ENCODE peak calls at places on chromosomes 11 and 22, in ten cellular contexts. One of them, this sample, is unnamed.

GRCh38 chr22:36356708-36357694 is 30.8 kb downstream of the MYH9 start:
- DNase-seq in pons: no peak
- DNase-seq in H4: no peak
- DNase-seq in MM.1S: no peak
- DNase-seq in central memory CD8-positive, alpha-beta T cell: peak
- DNase-seq in NCI-H460: no peak
- DNase-seq in choroid plexus epithelial cell: peak
- DNase-seq in activated CD4-positive, alpha-beta T cell treated with anti-CD3 and anti-CD28 coated beads, Interleukin-2, amount 50 U/mL, for 24 hours: peak
- DNase-seq in germinal center: no peak
- DNase-seq in GM12864: no peak
- DNase-seq in this sample: no peak

GRCh38 chr11:94134651-94135512 is 6.2 kb downstream of the PANX1 start:
- DNase-seq in GM12864: no peak
- DNase-seq in NCI-H460: no peak
- DNase-seq in activated CD4-positive, alpha-beta T cell treated with anti-CD3 and anti-CD28 coated beads, Interleukin-2, amount 50 U/mL, for 24 hours: peak
- DNase-seq in choroid plexus epithelial cell: peak
- DNase-seq in central memory CD8-positive, alpha-beta T cell: no peak
- DNase-seq in pons: peak
- DNase-seq in germinal center: no peak
- DNase-seq in H4: peak
- DNase-seq in MM.1S: no peak
- DNase-seq in this sample: no peak

GRCh38 chr11:230431-230830 is 5.7 kb downstream of the SIRT3 start:
- DNase-seq in GM12864: no peak
- DNase-seq in activated CD4-positive, alpha-beta T cell treated with anti-CD3 and anti-CD28 coated beads, Interleukin-2, amount 50 U/mL, for 24 hours: no peak
- DNase-seq in MM.1S: no peak
- DNase-seq in germinal center: no peak
- DNase-seq in central memory CD8-positive, alpha-beta T cell: no peak
- DNase-seq in pons: no peak
- DNase-seq in H4: no peak
- DNase-seq in NCI-H460: no peak
- DNase-seq in choroid plexus epithelial cell: no peak
- DNase-seq in this sample: no peak

GRCh38 chr22:32992821-32993220 is 65.4 kb downstream of the SYN3 start:
- DNase-seq in GM12864: no peak
- DNase-seq in pons: no peak
- DNase-seq in germinal center: no peak
- DNase-seq in activated CD4-positive, alpha-beta T cell treated with anti-CD3 and anti-CD28 coated beads, Interleukin-2, amount 50 U/mL, for 24 hours: no peak
- DNase-seq in choroid plexus epithelial cell: no peak
- DNase-seq in H4: no peak
- DNase-seq in MM.1S: no peak
- DNase-seq in central memory CD8-positive, alpha-beta T cell: no peak
- DNase-seq in NCI-H460: no peak
- DNase-seq in this sample: no peak

GRCh38 chr22:44678245-44678979 is 23.6 kb upstream of the PRR5 start:
- DNase-seq in central memory CD8-positive, alpha-beta T cell: no peak
- DNase-seq in MM.1S: no peak
- DNase-seq in H4: no peak
- DNase-seq in activated CD4-positive, alpha-beta T cell treated with anti-CD3 and anti-CD28 coated beads, Interleukin-2, amount 50 U/mL, for 24 hours: no peak
- DNase-seq in GM12864: no peak
- DNase-seq in pons: no peak
- DNase-seq in choroid plexus epithelial cell: no peak
- DNase-seq in NCI-H460: no peak
- DNase-seq in germinal center: no peak
- DNase-seq in this sample: no peak

GRCh38 chr11:110903830-110904229 is 191.6 kb upstream of the ARHGAP20 start:
- DNase-seq in activated CD4-positive, alpha-beta T cell treated with anti-CD3 and anti-CD28 coated beads, Interleukin-2, amount 50 U/mL, for 24 hours: no peak
- DNase-seq in GM12864: no peak
- DNase-seq in central memory CD8-positive, alpha-beta T cell: no peak
- DNase-seq in NCI-H460: no peak
- DNase-seq in H4: no peak
- DNase-seq in pons: no peak
- DNase-seq in choroid plexus epithelial cell: peak
- DNase-seq in MM.1S: no peak
- DNase-seq in germinal center: no peak
- DNase-seq in this sample: no peak

GRCh38 chr11:94513091-94513490 is 830 bp downstream of the C11orf97 start:
- DNase-seq in NCI-H460: no peak
- DNase-seq in MM.1S: no peak
- DNase-seq in central memory CD8-positive, alpha-beta T cell: no peak
- DNase-seq in choroid plexus epithelial cell: no peak
- DNase-seq in germinal center: no peak
- DNase-seq in GM12864: no peak
- DNase-seq in H4: no peak
- DNase-seq in pons: no peak
- DNase-seq in activated CD4-positive, alpha-beta T cell treated with anti-CD3 and anti-CD28 coated beads, Interleukin-2, amount 50 U/mL, for 24 hours: no peak
- DNase-seq in this sample: no peak

GRCh38 chr11:2519879-2520735 is 75.3 kb downstream of the KCNQ1 start:
- DNase-seq in MM.1S: no peak
- DNase-seq in choroid plexus epithelial cell: no peak
- DNase-seq in germinal center: no peak
- DNase-seq in H4: no peak
- DNase-seq in NCI-H460: no peak
- DNase-seq in activated CD4-positive, alpha-beta T cell treated with anti-CD3 and anti-CD28 coated beads, Interleukin-2, amount 50 U/mL, for 24 hours: no peak
- DNase-seq in pons: no peak
- DNase-seq in central memory CD8-positive, alpha-beta T cell: no peak
- DNase-seq in GM12864: no peak
- DNase-seq in this sample: no peak

GRCh38 chr22:46043816-46044717 is 67.1 kb upstream of the WNT7B start:
- DNase-seq in GM12864: no peak
- DNase-seq in MM.1S: no peak
- DNase-seq in choroid plexus epithelial cell: peak
- DNase-seq in activated CD4-positive, alpha-beta T cell treated with anti-CD3 and anti-CD28 coated beads, Interleukin-2, amount 50 U/mL, for 24 hours: no peak
- DNase-seq in NCI-H460: no peak
- DNase-seq in H4: no peak
- DNase-seq in germinal center: no peak
- DNase-seq in pons: peak
- DNase-seq in central memory CD8-positive, alpha-beta T cell: no peak
- DNase-seq in this sample: peak

GRCh38 chr22:36796629-36797175 is 20.1 kb downstream of the PVALB start:
- DNase-seq in GM12864: no peak
- DNase-seq in NCI-H460: no peak
- DNase-seq in pons: no peak
- DNase-seq in H4: no peak
- DNase-seq in MM.1S: no peak
- DNase-seq in activated CD4-positive, alpha-beta T cell treated with anti-CD3 and anti-CD28 coated beads, Interleukin-2, amount 50 U/mL, for 24 hours: no peak
- DNase-seq in germinal center: no peak
- DNase-seq in central memory CD8-positive, alpha-beta T cell: no peak
- DNase-seq in choroid plexus epithelial cell: no peak
- DNase-seq in this sample: no peak

GRCh38 chr22:38135133-38135706 is 24.7 kb upstream of the BAIAP2L2 start:
- DNase-seq in pons: no peak
- DNase-seq in MM.1S: no peak
- DNase-seq in H4: peak
- DNase-seq in central memory CD8-positive, alpha-beta T cell: no peak
- DNase-seq in germinal center: no peak
- DNase-seq in GM12864: no peak
- DNase-seq in NCI-H460: peak
- DNase-seq in choroid plexus epithelial cell: peak
- DNase-seq in activated CD4-positive, alpha-beta T cell treated with anti-CD3 and anti-CD28 coated beads, Interleukin-2, amount 50 U/mL, for 24 hours: no peak
- DNase-seq in this sample: no peak

GRCh38 chr11:66569076-66569475 is 670 bp upstream of the CTSF start:
- DNase-seq in choroid plexus epithelial cell: no peak
- DNase-seq in GM12864: no peak
- DNase-seq in central memory CD8-positive, alpha-beta T cell: no peak
- DNase-seq in NCI-H460: no peak
- DNase-seq in pons: no peak
- DNase-seq in activated CD4-positive, alpha-beta T cell treated with anti-CD3 and anti-CD28 coated beads, Interleukin-2, amount 50 U/mL, for 24 hours: no peak
- DNase-seq in MM.1S: no peak
- DNase-seq in germinal center: no peak
- DNase-seq in H4: no peak
- DNase-seq in this sample: no peak

GRCh38 chr11:93845181-93846092 is 5.0 kb downstream of the VSTM5 start:
- DNase-seq in pons: no peak
- DNase-seq in germinal center: no peak
- DNase-seq in central memory CD8-positive, alpha-beta T cell: no peak
- DNase-seq in activated CD4-positive, alpha-beta T cell treated with anti-CD3 and anti-CD28 coated beads, Interleukin-2, amount 50 U/mL, for 24 hours: no peak
- DNase-seq in MM.1S: no peak
- DNase-seq in GM12864: no peak
- DNase-seq in NCI-H460: no peak
- DNase-seq in choroid plexus epithelial cell: no peak
- DNase-seq in H4: no peak
- DNase-seq in this sample: no peak

GRCh38 chr11:130023204-130023603 is 20.6 kb upstream of the PRDM10 start:
- DNase-seq in activated CD4-positive, alpha-beta T cell treated with anti-CD3 and anti-CD28 coated beads, Interleukin-2, amount 50 U/mL, for 24 hours: no peak
- DNase-seq in MM.1S: no peak
- DNase-seq in GM12864: peak
- DNase-seq in pons: no peak
- DNase-seq in NCI-H460: no peak
- DNase-seq in H4: peak
- DNase-seq in germinal center: peak
- DNase-seq in central memory CD8-positive, alpha-beta T cell: no peak
- DNase-seq in choroid plexus epithelial cell: peak
- DNase-seq in this sample: no peak

GRCh38 chr11:20443596-20443995 is 56.1 kb downstream of the PRMT3 start:
- DNase-seq in pons: peak
- DNase-seq in activated CD4-positive, alpha-beta T cell treated with anti-CD3 and anti-CD28 coated beads, Interleukin-2, amount 50 U/mL, for 24 hours: no peak
- DNase-seq in GM12864: no peak
- DNase-seq in MM.1S: peak
- DNase-seq in choroid plexus epithelial cell: peak
- DNase-seq in H4: peak
- DNase-seq in central memory CD8-positive, alpha-beta T cell: no peak
- DNase-seq in NCI-H460: peak
- DNase-seq in germinal center: peak
- DNase-seq in this sample: no peak

GRCh38 chr11:128297111-128297651 is 290.2 kb downstream of the ETS1 start:
- DNase-seq in pons: no peak
- DNase-seq in central memory CD8-positive, alpha-beta T cell: no peak
- DNase-seq in germinal center: no peak
- DNase-seq in choroid plexus epithelial cell: no peak
- DNase-seq in GM12864: no peak
- DNase-seq in H4: no peak
- DNase-seq in activated CD4-positive, alpha-beta T cell treated with anti-CD3 and anti-CD28 coated beads, Interleukin-2, amount 50 U/mL, for 24 hours: no peak
- DNase-seq in NCI-H460: no peak
- DNase-seq in MM.1S: no peak
- DNase-seq in this sample: no peak

GRCh38 chr11:105642870-105643269 is 33.0 kb downstream of the GRIA4 start:
- DNase-seq in MM.1S: no peak
- DNase-seq in H4: no peak
- DNase-seq in choroid plexus epithelial cell: no peak
- DNase-seq in activated CD4-positive, alpha-beta T cell treated with anti-CD3 and anti-CD28 coated beads, Interleukin-2, amount 50 U/mL, for 24 hours: no peak
- DNase-seq in pons: no peak
- DNase-seq in central memory CD8-positive, alpha-beta T cell: no peak
- DNase-seq in GM12864: no peak
- DNase-seq in NCI-H460: no peak
- DNase-seq in germinal center: no peak
- DNase-seq in this sample: no peak

GRCh38 chr11:73521621-73522020 is 76.3 kb downstream of the FAM168A start:
- DNase-seq in GM12864: no peak
- DNase-seq in central memory CD8-positive, alpha-beta T cell: no peak
- DNase-seq in MM.1S: no peak
- DNase-seq in germinal center: no peak
- DNase-seq in NCI-H460: no peak
- DNase-seq in H4: no peak
- DNase-seq in choroid plexus epithelial cell: peak
- DNase-seq in pons: peak
- DNase-seq in activated CD4-positive, alpha-beta T cell treated with anti-CD3 and anti-CD28 coated beads, Interleukin-2, amount 50 U/mL, for 24 hours: peak
- DNase-seq in this sample: no peak

GRCh38 chr11:1852885-1853284 is at the start of gene LSP1:
- DNase-seq in NCI-H460: no peak
- DNase-seq in germinal center: peak
- DNase-seq in GM12864: peak
- DNase-seq in central memory CD8-positive, alpha-beta T cell: peak
- DNase-seq in MM.1S: peak
- DNase-seq in activated CD4-positive, alpha-beta T cell treated with anti-CD3 and anti-CD28 coated beads, Interleukin-2, amount 50 U/mL, for 24 hours: peak
- DNase-seq in choroid plexus epithelial cell: no peak
- DNase-seq in H4: no peak
- DNase-seq in pons: peak
- DNase-seq in this sample: no peak

GRCh38 chr11:123429851-123430735 is at the start of gene GRAMD1B:
- DNase-seq in choroid plexus epithelial cell: peak
- DNase-seq in central memory CD8-positive, alpha-beta T cell: peak
- DNase-seq in MM.1S: peak
- DNase-seq in GM12864: no peak
- DNase-seq in activated CD4-positive, alpha-beta T cell treated with anti-CD3 and anti-CD28 coated beads, Interleukin-2, amount 50 U/mL, for 24 hours: peak
- DNase-seq in germinal center: peak
- DNase-seq in NCI-H460: no peak
- DNase-seq in H4: peak
- DNase-seq in pons: no peak
- DNase-seq in this sample: peak

GRCh38 chr11:103907136-103907535 is 129.3 kb upstream of the DDI1 start:
- DNase-seq in GM12864: no peak
- DNase-seq in pons: no peak
- DNase-seq in germinal center: no peak
- DNase-seq in central memory CD8-positive, alpha-beta T cell: no peak
- DNase-seq in NCI-H460: no peak
- DNase-seq in MM.1S: no peak
- DNase-seq in activated CD4-positive, alpha-beta T cell treated with anti-CD3 and anti-CD28 coated beads, Interleukin-2, amount 50 U/mL, for 24 hours: no peak
- DNase-seq in choroid plexus epithelial cell: no peak
- DNase-seq in H4: no peak
- DNase-seq in this sample: no peak

GRCh38 chr11:94794287-94795168 is 26.4 kb downstream of the AMOTL1 start:
- DNase-seq in germinal center: no peak
- DNase-seq in NCI-H460: no peak
- DNase-seq in choroid plexus epithelial cell: peak
- DNase-seq in pons: no peak
- DNase-seq in GM12864: no peak
- DNase-seq in central memory CD8-positive, alpha-beta T cell: no peak
- DNase-seq in MM.1S: no peak
- DNase-seq in activated CD4-positive, alpha-beta T cell treated with anti-CD3 and anti-CD28 coated beads, Interleukin-2, amount 50 U/mL, for 24 hours: no peak
- DNase-seq in H4: peak
- DNase-seq in this sample: no peak

GRCh38 chr22:46057762-46058420 is 80.9 kb upstream of the WNT7B start:
- DNase-seq in GM12864: peak
- DNase-seq in activated CD4-positive, alpha-beta T cell treated with anti-CD3 and anti-CD28 coated beads, Interleukin-2, amount 50 U/mL, for 24 hours: peak
- DNase-seq in pons: peak
- DNase-seq in germinal center: peak
- DNase-seq in central memory CD8-positive, alpha-beta T cell: no peak
- DNase-seq in MM.1S: peak
- DNase-seq in H4: peak
- DNase-seq in NCI-H460: peak
- DNase-seq in choroid plexus epithelial cell: no peak
- DNase-seq in this sample: no peak

GRCh38 chr11:77198440-77198849 is 70.4 kb downstream of the MYO7A start:
- DNase-seq in H4: peak
- DNase-seq in MM.1S: no peak
- DNase-seq in NCI-H460: no peak
- DNase-seq in germinal center: peak
- DNase-seq in GM12864: no peak
- DNase-seq in choroid plexus epithelial cell: peak
- DNase-seq in activated CD4-positive, alpha-beta T cell treated with anti-CD3 and anti-CD28 coated beads, Interleukin-2, amount 50 U/mL, for 24 hours: no peak
- DNase-seq in central memory CD8-positive, alpha-beta T cell: no peak
- DNase-seq in pons: no peak
- DNase-seq in this sample: peak

GRCh38 chr11:35487532-35488078 is 37.8 kb downstream of the PAMR1 start:
- DNase-seq in pons: peak
- DNase-seq in germinal center: no peak
- DNase-seq in activated CD4-positive, alpha-beta T cell treated with anti-CD3 and anti-CD28 coated beads, Interleukin-2, amount 50 U/mL, for 24 hours: no peak
- DNase-seq in H4: peak
- DNase-seq in NCI-H460: peak
- DNase-seq in MM.1S: no peak
- DNase-seq in choroid plexus epithelial cell: peak
- DNase-seq in GM12864: no peak
- DNase-seq in central memory CD8-positive, alpha-beta T cell: no peak
- DNase-seq in this sample: peak

GRCh38 chr11:48051217-48051848 is 71.0 kb downstream of the PTPRJ start:
- DNase-seq in GM12864: no peak
- DNase-seq in pons: no peak
- DNase-seq in germinal center: no peak
- DNase-seq in activated CD4-positive, alpha-beta T cell treated with anti-CD3 and anti-CD28 coated beads, Interleukin-2, amount 50 U/mL, for 24 hours: no peak
- DNase-seq in MM.1S: no peak
- DNase-seq in central memory CD8-positive, alpha-beta T cell: no peak
- DNase-seq in NCI-H460: no peak
- DNase-seq in H4: no peak
- DNase-seq in choroid plexus epithelial cell: no peak
- DNase-seq in this sample: no peak

GRCh38 chr11:3808846-3809623 is 675 bp downstream of the PGAP2 start:
- DNase-seq in pons: no peak
- DNase-seq in central memory CD8-positive, alpha-beta T cell: peak
- DNase-seq in germinal center: peak
- DNase-seq in MM.1S: peak
- DNase-seq in activated CD4-positive, alpha-beta T cell treated with anti-CD3 and anti-CD28 coated beads, Interleukin-2, amount 50 U/mL, for 24 hours: no peak
- DNase-seq in choroid plexus epithelial cell: peak
- DNase-seq in NCI-H460: peak
- DNase-seq in H4: peak
- DNase-seq in GM12864: no peak
- DNase-seq in this sample: no peak